ENCODE peak calls at places on chromosomes 13 and 19, in nine cellular contexts. K is thoracic aorta, D is cardiac muscle cell, L is testis, X is fibroblast of lung, I is psoas muscle, B is ovary, H is stomach, W is IMR-90. U is an unnamed sample.

GRCh38 chr13:100542546-100543156 is 45.9 kb downstream of the GGACT start:
- DNase-seq in B (no peak), K (no peak), H (no peak), W (peak; percentile 64), X (peak; percentile 29), L (no peak), I (no peak), D (peak; percentile 50), U (no peak)

GRCh38 chr19:3275068-3275582 is 50.7 kb downstream of the CELF5 start:
- DNase-seq in H (no peak), X (no peak), K (no peak), I (no peak), D (no peak), B (no peak), W (no peak), L (peak; percentile 37), U (no peak)

GRCh38 chr13:94263038-94263437 is 216.4 kb downstream of the DCT start:
- DNase-seq in H (no peak), K (no peak), B (no peak), D (no peak), X (no peak), L (no peak), W (no peak), I (no peak), U (no peak)

GRCh38 chr19:37905936-37906867 is at the start of gene WDR87:
- DNase-seq in K (no peak), D (peak; percentile 17), B (no peak), X (peak; percentile 24), L (no peak), H (peak; percentile 48), I (peak; percentile 21), W (no peak), U (no peak)

GRCh38 chr13:98575009-98575866 is 1.7 kb downstream of the STK24 start:
- DNase-seq in K (no peak), X (peak; percentile 54), H (no peak), I (no peak), D (no peak), W (no peak), L (no peak), B (no peak), U (no peak)

GRCh38 chr19:29810504-29810871 is 1.3 kb upstream of the CCNE1 start:
- DNase-seq in H (no peak), I (no peak), X (peak; percentile 12), K (no peak), W (peak; percentile 33), D (no peak), L (peak; percentile 59), B (peak; percentile 43), U (no peak)

GRCh38 chr13:91313103-91313502 is 34.4 kb upstream of the MIR17HG start:
- DNase-seq in I (no peak), W (peak; percentile 1), X (peak; percentile 6), H (no peak), L (peak; percentile 49), B (no peak), D (peak; percentile 30), K (no peak), U (no peak)

GRCh38 chr13:68540244-68540643 is 1310.1 kb upstream of the PCDH9 start:
- DNase-seq in L (no peak), D (no peak), W (no peak), K (no peak), I (no peak), X (no peak), B (no peak), H (no peak), U (no peak)

GRCh38 chr19:10068205-10068604 is 17.9 kb upstream of the SHFL start:
- DNase-seq in K (no peak), D (no peak), I (no peak), B (no peak), X (no peak), H (no peak), W (no peak), L (no peak), U (no peak)

GRCh38 chr13:34064456-34065205 is 246.7 kb downstream of the RFC3 start:
- DNase-seq in K (no peak), X (peak; percentile 38), H (no peak), L (no peak), I (no peak), D (peak; percentile 14), B (no peak), W (no peak), U (no peak)

GRCh38 chr19:45789035-45789786 is 3.4 kb downstream of the DMWD start:
- DNase-seq in W (no peak), B (no peak), X (no peak), I (no peak), K (no peak), H (no peak), L (no peak), D (no peak), U (no peak)

GRCh38 chr19:9952276-9952675 is 16.0 kb upstream of the OLFM2 start:
- DNase-seq in B (no peak), L (no peak), I (no peak), D (no peak), W (no peak), H (no peak), K (no peak), X (no peak), U (no peak)

GRCh38 chr13:42041017-42041683 is 7.3 kb upstream of the DGKH start:
- DNase-seq in I (peak; percentile 50), D (peak; percentile 59), X (peak; percentile 64), L (peak; percentile 22), W (peak; percentile 44), K (no peak), B (peak; percentile 65), H (peak; percentile 60), U (no peak)

GRCh38 chr19:2618611-2619010 is 83.9 kb downstream of the GNG7 start:
- DNase-seq in K (no peak), X (peak; percentile 75), W (peak; percentile 28), B (no peak), I (peak; percentile 60), H (peak; percentile 59), L (no peak), D (peak; percentile 59), U (no peak)

GRCh38 chr19:49932041-49932451 is 2.7 kb upstream of the NUP62 start:
- DNase-seq in B (no peak), D (no peak), K (no peak), W (no peak), X (no peak), L (no peak), H (no peak), I (no peak), U (peak; percentile 31)

GRCh38 chr13:85501616-85502015 is 297.6 kb downstream of the SLITRK6 start:
- DNase-seq in X (no peak), D (no peak), B (no peak), H (no peak), K (no peak), W (no peak), L (no peak), I (no peak), U (no peak)

GRCh38 chr19:12636631-12637030 is 25.9 kb downstream of the ZNF791 start:
- DNase-seq in H (no peak), B (no peak), D (no peak), W (no peak), I (no peak), L (no peak), K (no peak), X (no peak), U (no peak)

GRCh38 chr13:98217597-98217996 is 40.5 kb upstream of the RNF113B start:
- DNase-seq in I (no peak), B (no peak), X (no peak), K (no peak), L (no peak), D (no peak), W (no peak), H (peak; percentile 62), U (no peak)

GRCh38 chr13:29270536-29271045 is 324.9 kb downstream of the SLC7A1 start:
- DNase-seq in X (no peak), D (no peak), B (no peak), W (no peak), K (no peak), L (no peak), I (no peak), H (no peak), U (no peak)

GRCh38 chr13:113022391-113023216 is 53.6 kb downstream of the MCF2L start:
- DNase-seq in K (no peak), D (peak; percentile 5), L (no peak), H (no peak), X (no peak), I (no peak), W (no peak), B (no peak), U (no peak)

GRCh38 chr13:93963266-93964131 is 516.0 kb downstream of the DCT start:
- DNase-seq in X (peak; percentile 62), B (no peak), W (peak; percentile 61), I (no peak), L (no peak), D (peak; percentile 63), K (no peak), H (no peak), U (peak; percentile 16)

GRCh38 chr19:42386974-42387707 is 3.0 kb downstream of the CNFN start:
- DNase-seq in H (peak; percentile 55), B (no peak), K (no peak), D (peak; percentile 63), I (peak; percentile 53), X (peak; percentile 40), L (peak; percentile 75), W (peak; percentile 33), U (peak; percentile 29)

DNA sequence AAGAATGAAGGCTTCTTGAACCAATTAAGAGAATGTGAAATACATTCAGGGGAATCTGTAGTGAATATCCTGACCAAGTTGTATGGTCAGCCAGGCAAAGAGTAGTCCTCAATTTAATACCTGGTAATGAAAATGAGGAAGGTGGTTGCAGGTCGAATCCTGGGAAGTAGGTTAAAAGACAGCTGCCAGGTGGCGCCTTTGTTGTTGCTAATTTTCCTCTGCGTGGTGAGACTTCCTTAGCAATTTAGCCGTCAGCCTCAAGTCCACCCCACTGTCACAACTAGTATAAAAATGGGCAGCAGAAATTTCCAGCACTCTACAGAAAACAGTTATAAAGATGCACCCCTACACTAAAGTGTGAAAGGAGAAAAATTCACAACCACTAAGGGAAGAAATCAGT is 235.7 kb downstream of the NHLRC3 start:
- DNase-seq in B (no peak), D (peak; percentile 26), K (no peak), X (peak; percentile 14), W (no peak), H (peak; percentile 33), L (no peak), I (no peak), U (no peak)
- TF ChIP-seq CTCF in B (no peak), D (peak; percentile 12), K (no peak), X (no peak), W (peak; percentile 26), H (no peak), L (no peak), I (no peak), U (peak; percentile 29)

GRCh38 chr19:40815223-40815622 is 16.2 kb downstream of the EGLN2 start:
- DNase-seq in B (no peak), K (no peak), L (no peak), H (no peak), X (no peak), D (no peak), I (no peak), W (no peak), U (no peak)
- H3K36me3 ChIP-seq in B (no peaks in the 10 kb centered on the region), K (no peaks in the 10 kb centered on the region), L (no peaks in the 10 kb centered on the region), H (no peaks in the 10 kb centered on the region), X (no peaks in the 10 kb centered on the region), D (no peaks in the 10 kb centered on the region), I (no peaks in the 10 kb centered on the region), W (no peaks in the 10 kb centered on the region), U (no peaks in the 10 kb centered on the region)

GRCh38 chr19:4732680-4733114 is 9.1 kb upstream of the DPP9 start:
- DNase-seq in B (no peak), D (peak; percentile 74), X (peak; percentile 47), L (peak; percentile 55), W (peak; percentile 57), K (no peak), I (no peak), H (peak; percentile 44), U (no peak)
- TF ChIP-seq CTCF in B (peak; percentile 57), D (peak; percentile 63), X (peak; percentile 66), L (peak; percentile 50), W (peak; percentile 95), K (peak; percentile 69), I (peak; percentile 75), H (peak; percentile 61), U (peak; percentile 80)

GRCh38 chr19:6471076-6471475 is 7.0 kb downstream of the CRB3 start:
- DNase-seq in I (no peak), H (no peak), K (no peak), W (no peak), X (no peak), B (no peak), D (no peak), L (no peak), U (no peak)
- H3K36me3 ChIP-seq in I (no peaks in the 10 kb centered on the region), H (peaks cover 24% of the 10 kb centered on the region), K (no peaks in the 10 kb centered on the region), W (no peaks in the 10 kb centered on the region), X (no peaks in the 10 kb centered on the region), B (no peaks in the 10 kb centered on the region), D (no peaks in the 10 kb centered on the region), L (no peaks in the 10 kb centered on the region), U (no peaks in the 10 kb centered on the region)

U was measured in kidney epithelial cell.